ENCODE peak calls at places on chromosomes 4 and X, in nine cellular contexts. One of them, this sample, is unnamed.

GRCh38 chr4:92304636-92305035 is 870 bp downstream of the GRID2 start:
- DNase-seq in ACHN: no peak
- DNase-seq in activated CD4-positive, alpha-beta T cell treated with anti-CD3 and anti-CD28 coated beads for 24 hours: no peak
- DNase-seq in WTC11: peak
- DNase-seq in ecto neural progenitor cell: peak
- DNase-seq in Caco-2: no peak
- DNase-seq in left ventricle myocardium inferior: no peak
- DNase-seq in endothelial cell: peak
- DNase-seq in Right ventricle myocardium superior: no peak
- DNase-seq in this sample: peak

GRCh38 chr4:78684196-78685079 is 91.7 kb upstream of the BMP2K start:
- DNase-seq in Caco-2: no peak
- DNase-seq in left ventricle myocardium inferior: no peak
- DNase-seq in ACHN: peak
- DNase-seq in endothelial cell: no peak
- DNase-seq in WTC11: no peak
- DNase-seq in ecto neural progenitor cell: no peak
- DNase-seq in Right ventricle myocardium superior: no peak
- DNase-seq in activated CD4-positive, alpha-beta T cell treated with anti-CD3 and anti-CD28 coated beads for 24 hours: no peak
- DNase-seq in this sample: no peak

GRCh38 chr4:83636930-83637329 is 101.0 kb downstream of the GPAT3 start:
- DNase-seq in left ventricle myocardium inferior: no peak
- DNase-seq in WTC11: no peak
- DNase-seq in Caco-2: no peak
- DNase-seq in activated CD4-positive, alpha-beta T cell treated with anti-CD3 and anti-CD28 coated beads for 24 hours: no peak
- DNase-seq in Right ventricle myocardium superior: no peak
- DNase-seq in endothelial cell: no peak
- DNase-seq in ecto neural progenitor cell: no peak
- DNase-seq in ACHN: no peak
- DNase-seq in this sample: no peak

GRCh38 chr4:159071178-159071968 is 31.5 kb upstream of the RAPGEF2 start:
- DNase-seq in left ventricle myocardium inferior: no peak
- DNase-seq in WTC11: no peak
- DNase-seq in Caco-2: peak
- DNase-seq in activated CD4-positive, alpha-beta T cell treated with anti-CD3 and anti-CD28 coated beads for 24 hours: no peak
- DNase-seq in ACHN: peak
- DNase-seq in Right ventricle myocardium superior: no peak
- DNase-seq in endothelial cell: no peak
- DNase-seq in ecto neural progenitor cell: no peak
- DNase-seq in this sample: peak

GRCh38 chrX:101390664-101391525 is at the start of gene RPL36A:
- DNase-seq in endothelial cell: peak
- DNase-seq in ACHN: peak
- DNase-seq in activated CD4-positive, alpha-beta T cell treated with anti-CD3 and anti-CD28 coated beads for 24 hours: peak
- DNase-seq in WTC11: peak
- DNase-seq in left ventricle myocardium inferior: peak
- DNase-seq in Right ventricle myocardium superior: peak
- DNase-seq in ecto neural progenitor cell: peak
- DNase-seq in Caco-2: peak
- DNase-seq in this sample: peak

GRCh38 chr4:59553739-59554126 is 1646.4 kb upstream of the ADGRL3 start:
- DNase-seq in WTC11: no peak
- DNase-seq in ACHN: peak
- DNase-seq in endothelial cell: no peak
- DNase-seq in left ventricle myocardium inferior: no peak
- DNase-seq in Right ventricle myocardium superior: no peak
- DNase-seq in ecto neural progenitor cell: no peak
- DNase-seq in activated CD4-positive, alpha-beta T cell treated with anti-CD3 and anti-CD28 coated beads for 24 hours: no peak
- DNase-seq in Caco-2: no peak
- DNase-seq in this sample: no peak

GRCh38 chr4:98659106-98659592 is 738 bp upstream of the TSPAN5 start:
- DNase-seq in Right ventricle myocardium superior: no peak
- DNase-seq in left ventricle myocardium inferior: no peak
- DNase-seq in WTC11: peak
- DNase-seq in ACHN: peak
- DNase-seq in ecto neural progenitor cell: no peak
- DNase-seq in activated CD4-positive, alpha-beta T cell treated with anti-CD3 and anti-CD28 coated beads for 24 hours: no peak
- DNase-seq in Caco-2: no peak
- DNase-seq in endothelial cell: peak
- DNase-seq in this sample: no peak

GRCh38 chr4:7557447-7557846 is 122.7 kb upstream of the PSAPL1 start:
- DNase-seq in endothelial cell: no peak
- DNase-seq in Caco-2: no peak
- DNase-seq in activated CD4-positive, alpha-beta T cell treated with anti-CD3 and anti-CD28 coated beads for 24 hours: no peak
- DNase-seq in ACHN: no peak
- DNase-seq in Right ventricle myocardium superior: no peak
- DNase-seq in left ventricle myocardium inferior: no peak
- DNase-seq in ecto neural progenitor cell: no peak
- DNase-seq in WTC11: no peak
- DNase-seq in this sample: no peak

GRCh38 chr4:37908488-37909343 is 17.8 kb downstream of the TBC1D1 start:
- DNase-seq in activated CD4-positive, alpha-beta T cell treated with anti-CD3 and anti-CD28 coated beads for 24 hours: no peak
- DNase-seq in Caco-2: no peak
- DNase-seq in endothelial cell: no peak
- DNase-seq in left ventricle myocardium inferior: no peak
- DNase-seq in ACHN: peak
- DNase-seq in WTC11: no peak
- DNase-seq in Right ventricle myocardium superior: no peak
- DNase-seq in ecto neural progenitor cell: no peak
- DNase-seq in this sample: no peak

GRCh38 chrX:149630681-149631292 is 805 bp downstream of the TMEM185A start:
- DNase-seq in ACHN: peak
- DNase-seq in endothelial cell: no peak
- DNase-seq in Caco-2: no peak
- DNase-seq in Right ventricle myocardium superior: no peak
- DNase-seq in left ventricle myocardium inferior: no peak
- DNase-seq in WTC11: no peak
- DNase-seq in ecto neural progenitor cell: no peak
- DNase-seq in activated CD4-positive, alpha-beta T cell treated with anti-CD3 and anti-CD28 coated beads for 24 hours: no peak
- DNase-seq in this sample: no peak

GRCh38 chrX:16185725-16186136 is 18.4 kb downstream of the MAGEB17 start:
- DNase-seq in Caco-2: no peak
- DNase-seq in endothelial cell: no peak
- DNase-seq in ACHN: peak
- DNase-seq in WTC11: no peak
- DNase-seq in activated CD4-positive, alpha-beta T cell treated with anti-CD3 and anti-CD28 coated beads for 24 hours: no peak
- DNase-seq in left ventricle myocardium inferior: no peak
- DNase-seq in Right ventricle myocardium superior: no peak
- DNase-seq in ecto neural progenitor cell: no peak
- DNase-seq in this sample: peak

GRCh38 chr4:152316969-152317368 is 218.9 kb downstream of the FBXW7 start:
- DNase-seq in ecto neural progenitor cell: no peak
- DNase-seq in WTC11: no peak
- DNase-seq in Right ventricle myocardium superior: no peak
- DNase-seq in ACHN: no peak
- DNase-seq in endothelial cell: no peak
- DNase-seq in left ventricle myocardium inferior: no peak
- DNase-seq in activated CD4-positive, alpha-beta T cell treated with anti-CD3 and anti-CD28 coated beads for 24 hours: no peak
- DNase-seq in Caco-2: no peak
- DNase-seq in this sample: no peak

GRCh38 chr4:161238033-161238432 is 925.8 kb downstream of the FSTL5 start:
- DNase-seq in endothelial cell: no peak
- DNase-seq in WTC11: no peak
- DNase-seq in Right ventricle myocardium superior: no peak
- DNase-seq in ecto neural progenitor cell: no peak
- DNase-seq in ACHN: no peak
- DNase-seq in Caco-2: no peak
- DNase-seq in left ventricle myocardium inferior: no peak
- DNase-seq in activated CD4-positive, alpha-beta T cell treated with anti-CD3 and anti-CD28 coated beads for 24 hours: no peak
- DNase-seq in this sample: no peak

GRCh38 chrX:103845165-103845653 is 13.2 kb upstream of the RAB9B start:
- DNase-seq in Caco-2: peak
- DNase-seq in left ventricle myocardium inferior: peak
- DNase-seq in activated CD4-positive, alpha-beta T cell treated with anti-CD3 and anti-CD28 coated beads for 24 hours: peak
- DNase-seq in ACHN: peak
- DNase-seq in WTC11: peak
- DNase-seq in Right ventricle myocardium superior: peak
- DNase-seq in ecto neural progenitor cell: peak
- DNase-seq in endothelial cell: peak
- DNase-seq in this sample: peak

GRCh38 chr4:151443247-151443646 is 34.3 kb downstream of the FHIP1A start:
- DNase-seq in ecto neural progenitor cell: no peak
- DNase-seq in Caco-2: no peak
- DNase-seq in Right ventricle myocardium superior: no peak
- DNase-seq in ACHN: no peak
- DNase-seq in activated CD4-positive, alpha-beta T cell treated with anti-CD3 and anti-CD28 coated beads for 24 hours: no peak
- DNase-seq in left ventricle myocardium inferior: no peak
- DNase-seq in endothelial cell: no peak
- DNase-seq in WTC11: no peak
- DNase-seq in this sample: no peak

GRCh38 chrX:6052111-6052745 is 176.4 kb downstream of the NLGN4X start:
- DNase-seq in ACHN: no peak
- DNase-seq in Right ventricle myocardium superior: no peak
- DNase-seq in Caco-2: no peak
- DNase-seq in left ventricle myocardium inferior: no peak
- DNase-seq in endothelial cell: no peak
- DNase-seq in activated CD4-positive, alpha-beta T cell treated with anti-CD3 and anti-CD28 coated beads for 24 hours: no peak
- DNase-seq in WTC11: no peak
- DNase-seq in ecto neural progenitor cell: no peak
- DNase-seq in this sample: no peak

GRCh38 chr4:47744843-47745382 is 93.0 kb downstream of the CORIN start:
- DNase-seq in Caco-2: no peak
- DNase-seq in left ventricle myocardium inferior: no peak
- DNase-seq in ecto neural progenitor cell: no peak
- DNase-seq in activated CD4-positive, alpha-beta T cell treated with anti-CD3 and anti-CD28 coated beads for 24 hours: no peak
- DNase-seq in ACHN: no peak
- DNase-seq in Right ventricle myocardium superior: no peak
- DNase-seq in endothelial cell: no peak
- DNase-seq in WTC11: no peak
- DNase-seq in this sample: no peak

GRCh38 chrX:84144281-84144680 is 43.7 kb downstream of the RPS6KA6 start:
- DNase-seq in endothelial cell: no peak
- DNase-seq in Right ventricle myocardium superior: no peak
- DNase-seq in WTC11: no peak
- DNase-seq in ACHN: no peak
- DNase-seq in activated CD4-positive, alpha-beta T cell treated with anti-CD3 and anti-CD28 coated beads for 24 hours: no peak
- DNase-seq in ecto neural progenitor cell: no peak
- DNase-seq in left ventricle myocardium inferior: no peak
- DNase-seq in Caco-2: no peak
- DNase-seq in this sample: no peak

GRCh38 chrX:103686199-103687072 is at the start of gene MORF4L2:
- DNase-seq in WTC11: peak
- DNase-seq in Caco-2: peak
- DNase-seq in endothelial cell: peak
- DNase-seq in activated CD4-positive, alpha-beta T cell treated with anti-CD3 and anti-CD28 coated beads for 24 hours: peak
- DNase-seq in left ventricle myocardium inferior: peak
- DNase-seq in ACHN: peak
- DNase-seq in ecto neural progenitor cell: peak
- DNase-seq in Right ventricle myocardium superior: peak
- DNase-seq in this sample: peak

GRCh38 chrX:148043456-148043855 is 62.3 kb downstream of the FMR1NB start:
- DNase-seq in left ventricle myocardium inferior: no peak
- DNase-seq in endothelial cell: no peak
- DNase-seq in ecto neural progenitor cell: no peak
- DNase-seq in Caco-2: no peak
- DNase-seq in ACHN: no peak
- DNase-seq in activated CD4-positive, alpha-beta T cell treated with anti-CD3 and anti-CD28 coated beads for 24 hours: no peak
- DNase-seq in Right ventricle myocardium superior: no peak
- DNase-seq in WTC11: no peak
- DNase-seq in this sample: no peak

GRCh38 chr4:186294160-186294559 is 28.2 kb downstream of the F11 start:
- DNase-seq in endothelial cell: no peak
- DNase-seq in ACHN: no peak
- DNase-seq in left ventricle myocardium inferior: no peak
- DNase-seq in ecto neural progenitor cell: no peak
- DNase-seq in Caco-2: no peak
- DNase-seq in activated CD4-positive, alpha-beta T cell treated with anti-CD3 and anti-CD28 coated beads for 24 hours: no peak
- DNase-seq in WTC11: no peak
- DNase-seq in Right ventricle myocardium superior: no peak
- DNase-seq in this sample: no peak

GRCh38 chr4:37002625-37003024 is 241.9 kb upstream of the NWD2 start:
- DNase-seq in WTC11: no peak
- DNase-seq in activated CD4-positive, alpha-beta T cell treated with anti-CD3 and anti-CD28 coated beads for 24 hours: no peak
- DNase-seq in Caco-2: no peak
- DNase-seq in Right ventricle myocardium superior: no peak
- DNase-seq in ACHN: no peak
- DNase-seq in left ventricle myocardium inferior: no peak
- DNase-seq in ecto neural progenitor cell: no peak
- DNase-seq in endothelial cell: no peak
- DNase-seq in this sample: no peak

GRCh38 chrX:85499400-85499799 is 119.9 kb upstream of the POF1B start:
- DNase-seq in WTC11: no peak
- DNase-seq in ACHN: no peak
- DNase-seq in ecto neural progenitor cell: no peak
- DNase-seq in Caco-2: no peak
- DNase-seq in endothelial cell: no peak
- DNase-seq in Right ventricle myocardium superior: no peak
- DNase-seq in activated CD4-positive, alpha-beta T cell treated with anti-CD3 and anti-CD28 coated beads for 24 hours: no peak
- DNase-seq in left ventricle myocardium inferior: no peak
- DNase-seq in this sample: no peak

GRCh38 chrX:155968106-155968714 is 29.3 kb upstream of the IL9R start:
- DNase-seq in activated CD4-positive, alpha-beta T cell treated with anti-CD3 and anti-CD28 coated beads for 24 hours: no peak
- DNase-seq in left ventricle myocardium inferior: no peak
- DNase-seq in WTC11: no peak
- DNase-seq in ecto neural progenitor cell: no peak
- DNase-seq in Caco-2: no peak
- DNase-seq in ACHN: no peak
- DNase-seq in Right ventricle myocardium superior: no peak
- DNase-seq in endothelial cell: no peak
- DNase-seq in this sample: no peak

GRCh38 chrX:45668686-45669443 is 468.2 kb upstream of the DIPK2B start:
- DNase-seq in ACHN: peak
- DNase-seq in WTC11: no peak
- DNase-seq in left ventricle myocardium inferior: no peak
- DNase-seq in ecto neural progenitor cell: no peak
- DNase-seq in Caco-2: no peak
- DNase-seq in activated CD4-positive, alpha-beta T cell treated with anti-CD3 and anti-CD28 coated beads for 24 hours: no peak
- DNase-seq in Right ventricle myocardium superior: no peak
- DNase-seq in endothelial cell: no peak
- DNase-seq in this sample: no peak

GRCh38 chr4:74038161-74039064 is at the start of gene CXCL3:
- DNase-seq in ecto neural progenitor cell: peak
- DNase-seq in ACHN: peak
- DNase-seq in Right ventricle myocardium superior: peak
- DNase-seq in WTC11: peak
- DNase-seq in endothelial cell: peak
- DNase-seq in activated CD4-positive, alpha-beta T cell treated with anti-CD3 and anti-CD28 coated beads for 24 hours: no peak
- DNase-seq in Caco-2: peak
- DNase-seq in left ventricle myocardium inferior: peak
- DNase-seq in this sample: peak

GRCh38 chr4:74682567-74683359 is 111.6 kb downstream of the BTC start:
- DNase-seq in endothelial cell: no peak
- DNase-seq in activated CD4-positive, alpha-beta T cell treated with anti-CD3 and anti-CD28 coated beads for 24 hours: no peak
- DNase-seq in left ventricle myocardium inferior: no peak
- DNase-seq in ecto neural progenitor cell: no peak
- DNase-seq in Caco-2: peak
- DNase-seq in Right ventricle myocardium superior: no peak
- DNase-seq in ACHN: peak
- DNase-seq in WTC11: peak
- DNase-seq in this sample: peak

GRCh38 chrX:97039363-97040029 is 155.8 kb downstream of the RPA4 start:
- DNase-seq in WTC11: no peak
- DNase-seq in left ventricle myocardium inferior: peak
- DNase-seq in ecto neural progenitor cell: no peak
- DNase-seq in Caco-2: no peak
- DNase-seq in endothelial cell: no peak
- DNase-seq in Right ventricle myocardium superior: peak
- DNase-seq in ACHN: peak
- DNase-seq in activated CD4-positive, alpha-beta T cell treated with anti-CD3 and anti-CD28 coated beads for 24 hours: no peak
- DNase-seq in this sample: no peak

This sample was measured in endodermal cell.